ENCODE peak calls at places on chromosomes 13 and 19, in seven cellular contexts. N is ovary, S is transverse colon, Q is heart left ventricle, J is stomach, G is erythroblast, Y is H1. P is an unnamed sample.
A peak's percentile ranks its signal among the peaks of the same experiment; 100 is the strongest.

GRCh38 chr13:30114586-30115256 is 192.6 kb downstream of the KATNAL1 start:
- DNase-seq in J (peak; percentile 96), S (peak; percentile 95), G (peak; percentile 91), N (peak; percentile 93), Y (peak; percentile 99), Q (peak; percentile 85), P (peak; percentile 98)

GRCh38 chr19:31518216-31518615 is 169.0 kb upstream of the TSHZ3 start:
- DNase-seq in N (no peak), S (no peak), Y (peak; percentile 30), J (no peak), Q (no peak), G (no peak), P (no peak)

GRCh38 chr19:50317115-50317514 is 12.1 kb downstream of the KCNC3 start:
- DNase-seq in J (no peak), G (no peak), S (no peak), N (no peak), Q (no peak), Y (no peak), P (no peak)

GRCh38 chr13:20136781-20137703 is 23.8 kb downstream of the GJA3 start:
- DNase-seq in J (peak; percentile 59), Q (no peak), Y (peak; percentile 85), G (peak; percentile 23), S (peak; percentile 67), N (no peak), P (no peak)

GRCh38 chr13:102597029-102598015 is 536 bp downstream of the TPP2 start:
- DNase-seq in G (peak; percentile 62), Y (no peak), J (no peak), S (peak; percentile 35), Q (peak; percentile 20), N (peak; percentile 60), P (no peak)

GRCh38 chr19:3515891-3516422 is 9.8 kb downstream of the FZR1 start:
- DNase-seq in J (no peak), G (no peak), N (no peak), Q (no peak), Y (no peak), S (no peak), P (no peak)

GRCh38 chr19:51919606-51920005 is 7.7 kb upstream of the ZNF613 start:
- DNase-seq in G (no peak), N (no peak), S (no peak), Q (no peak), Y (no peak), J (no peak), P (no peak)

GRCh38 chr13:46094478-46094877 is 10.4 kb downstream of the CPB2 start:
- DNase-seq in G (no peak), N (no peak), S (no peak), Y (no peak), J (no peak), Q (no peak), P (no peak)

GRCh38 chr13:29483211-29483610 is 112.3 kb downstream of the SLC7A1 start:
- DNase-seq in Y (no peak), G (no peak), N (no peak), S (no peak), J (peak; percentile 86), Q (peak; percentile 38), P (peak; percentile 51)

GRCh38 chr13:99281811-99282263 is 23.7 kb upstream of the GPR18 start:
- DNase-seq in Q (peak; percentile 42), G (peak; percentile 72), J (peak; percentile 51), Y (no peak), S (peak; percentile 62), N (no peak), P (peak; percentile 94)

GRCh38 chr13:85170372-85170771 is 628.8 kb downstream of the SLITRK6 start:
- DNase-seq in G (no peak), S (no peak), Q (no peak), N (no peak), J (no peak), Y (no peak), P (no peak)

GRCh38 chr13:30222253-30222652 is 85.1 kb downstream of the KATNAL1 start:
- DNase-seq in G (no peak), Q (no peak), Y (no peak), N (no peak), S (no peak), J (no peak), P (no peak)

GRCh38 chr13:103517768-103518102 is 451.5 kb upstream of the SLC10A2 start:
- DNase-seq in G (no peak), Y (no peak), N (no peak), J (no peak), Q (no peak), S (no peak), P (no peak)

GRCh38 chr13:29892149-29892548 is 41.7 kb upstream of the UBL3 start:
- DNase-seq in S (no peak), N (no peak), Q (no peak), J (no peak), Y (no peak), G (no peak), P (no peak)

GRCh38 chr13:20128459-20128927 is 32.4 kb downstream of the GJA3 start:
- DNase-seq in J (peak; percentile 48), Y (no peak), S (peak; percentile 41), G (no peak), Q (no peak), N (no peak), P (no peak)

DNA sequence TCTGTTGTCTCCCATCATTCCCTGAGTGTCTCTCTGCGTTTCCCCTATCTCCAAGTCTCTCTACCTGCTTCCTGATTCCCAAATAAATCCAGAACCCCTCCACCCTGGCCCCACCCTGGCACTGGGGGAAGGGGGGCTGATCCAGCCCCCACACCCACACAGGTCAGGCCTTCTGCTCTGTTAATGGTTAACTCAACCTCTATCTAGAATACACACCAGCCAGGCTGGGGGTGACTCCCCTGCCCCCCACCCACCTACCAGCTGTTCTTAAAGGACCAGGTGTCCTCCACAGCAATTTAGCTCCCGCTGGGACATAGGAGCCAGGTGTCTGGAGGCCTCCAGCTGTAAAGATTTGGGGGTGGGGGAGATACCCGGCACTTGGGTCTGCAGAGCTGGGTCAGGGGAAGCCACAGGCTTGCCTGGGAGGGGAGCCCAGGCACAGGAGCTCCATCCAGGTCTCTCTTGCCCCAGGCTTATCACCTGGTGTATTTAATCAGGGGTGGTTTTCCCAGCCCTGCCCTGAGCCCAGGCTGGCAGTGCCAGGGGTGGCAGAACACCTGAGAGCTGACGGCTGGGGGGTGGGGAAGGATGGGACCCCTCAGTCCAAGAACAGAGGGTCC is 3.9 kb downstream of the IRF2BP1 start:
- DNase-seq in J (peak; percentile 81), S (peak; percentile 57), Q (no peak), G (no peak), Y (peak; percentile 67), N (no peak), P (no peak)
- TF ChIP-seq POLR2A in J (no peak), S (no peak), Q (no peak), G (no peak), Y (no peak), N (no peak), P (no peak)

DNA sequence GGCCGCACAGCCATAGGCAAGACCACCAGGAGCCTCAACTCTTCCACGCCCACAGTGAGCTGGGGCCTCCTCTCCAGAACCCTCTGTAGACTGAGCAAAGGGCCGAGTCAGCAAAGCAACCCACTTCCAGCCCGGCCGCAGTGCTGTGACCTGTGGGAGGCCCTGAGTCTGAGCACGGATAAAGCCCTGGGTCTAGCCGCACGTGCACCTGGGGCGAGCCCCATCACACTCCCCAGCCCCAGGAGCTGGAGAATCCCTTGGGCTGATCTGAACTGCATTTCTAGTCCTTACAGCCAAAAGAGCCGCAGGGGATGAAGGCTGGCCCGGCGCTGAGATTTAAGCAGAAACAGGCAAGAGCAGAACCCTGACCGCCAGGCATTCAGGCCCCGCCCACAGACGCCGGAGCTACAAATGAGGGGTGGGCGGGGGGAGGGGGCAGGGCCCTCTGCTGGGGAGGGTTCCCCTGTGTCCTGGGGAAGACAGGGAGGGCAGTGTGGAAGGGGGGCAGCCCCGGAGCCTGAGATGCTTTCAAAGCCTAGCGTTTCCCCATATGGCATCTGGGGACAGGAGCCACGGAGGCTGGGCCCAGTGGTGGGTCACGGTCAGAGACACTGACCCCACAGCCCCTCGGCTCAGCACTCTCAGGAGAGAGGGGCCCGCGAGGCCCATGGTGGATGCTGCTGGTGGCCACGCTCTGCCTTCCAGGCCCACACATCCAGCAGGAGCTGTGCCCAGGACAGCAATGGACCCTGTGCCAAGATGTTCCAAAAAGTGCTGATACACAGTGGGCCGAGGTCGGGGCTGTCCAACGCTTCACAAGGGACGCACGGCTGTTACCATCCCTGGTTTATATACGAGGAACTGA is 4.9 kb downstream of the TMEM259 start:
- DNase-seq in Q (no peak), N (no peak), G (no peak), Y (peak; percentile 78), J (no peak), S (peak; percentile 36), P (no peak)
- TF ChIP-seq POLR2A in Q (no peak), N (no peak), G (no peak), Y (no peak), J (no peak), S (no peak), P (no peak)

DNA sequence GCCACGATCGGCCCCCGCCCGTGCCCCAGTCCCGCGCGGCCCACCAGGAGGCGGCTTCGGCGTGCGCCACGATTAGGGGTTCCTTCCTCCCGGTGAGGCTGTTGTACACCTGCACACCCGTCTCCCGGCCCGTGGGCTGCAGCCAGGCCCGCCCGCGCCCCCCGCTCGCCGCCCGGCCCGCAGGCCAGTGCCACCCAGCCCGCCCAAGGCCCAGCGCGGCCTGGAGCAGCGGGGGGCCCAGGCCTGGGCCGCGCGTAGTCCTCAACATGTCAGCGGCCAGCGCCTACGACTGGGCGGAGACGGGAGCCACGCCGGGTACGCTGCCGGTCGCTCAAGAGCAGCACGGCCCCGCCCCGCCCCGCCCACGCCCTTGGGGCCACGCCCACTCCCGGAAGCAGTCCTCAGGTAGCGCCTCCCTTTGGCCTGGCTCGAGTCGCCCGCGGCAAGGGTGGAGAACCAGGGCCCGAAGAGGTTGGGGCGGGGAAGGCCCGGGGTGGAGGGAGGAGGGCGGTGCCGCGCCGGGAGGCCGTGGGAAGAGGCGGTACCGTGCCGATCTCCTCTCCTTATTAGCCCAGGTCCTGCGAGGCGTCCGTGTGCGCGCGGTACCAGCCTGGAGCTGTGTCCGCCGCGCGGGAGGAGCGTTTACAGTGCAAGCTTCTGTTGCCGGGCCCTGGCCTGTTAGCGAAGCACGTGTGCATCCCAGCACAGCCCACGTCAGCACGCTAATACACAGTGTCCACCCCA is at the start of gene CARS2:
- DNase-seq in S (peak; percentile 98), J (peak; percentile 98), Q (peak; percentile 94), Y (peak; percentile 87), N (peak; percentile 96), G (peak; percentile 99), P (peak; percentile 99)
- TF ChIP-seq POLR2A in S (peak; percentile 63), J (no peak), Q (no peak), Y (peak; percentile 35), N (peak; percentile 38), G (peak; percentile 54), P (no peak)

GRCh38 chr19:48154003-48154402 is 16.1 kb downstream of the LIG1 start:
- DNase-seq in J (no peak), G (no peak), N (no peak), S (no peak), Q (no peak), Y (no peak), P (no peak)

GRCh38 chr19:48152552-48152951 is 17.6 kb downstream of the LIG1 start:
- DNase-seq in N (peak; percentile 72), Y (peak; percentile 81), G (peak; percentile 83), Q (peak; percentile 44), S (peak; percentile 64), J (peak; percentile 59), P (peak; percentile 80)

DNA sequence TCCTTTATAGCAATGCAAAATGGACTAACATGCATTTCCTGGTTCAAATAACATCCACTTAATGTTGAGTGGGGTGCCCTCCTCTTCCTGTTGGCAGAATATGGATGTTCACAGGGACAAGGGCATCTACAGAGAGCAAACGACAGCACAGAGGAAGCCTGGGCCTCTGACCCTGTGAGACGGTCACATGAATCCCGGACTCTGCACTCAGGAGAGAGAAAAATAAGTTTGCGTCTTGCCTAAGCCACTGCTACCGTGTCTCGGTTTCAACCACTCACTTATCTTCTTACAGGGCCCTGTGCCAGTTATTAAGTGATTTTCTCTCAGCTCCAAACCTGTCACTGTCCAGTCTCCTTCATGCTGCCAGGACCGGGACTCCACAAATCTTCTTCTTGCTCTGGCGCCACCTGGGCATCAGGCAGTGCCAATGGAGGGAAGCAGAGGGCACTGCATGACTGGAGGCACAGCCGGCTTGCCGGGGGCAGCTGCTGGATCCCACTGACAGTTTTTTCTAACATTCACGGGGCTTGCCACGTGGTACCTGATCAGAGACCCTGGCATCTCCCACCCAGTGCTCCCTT is 11.8 kb downstream of the LIG1 start:
- DNase-seq in G (no peak), S (no peak), J (no peak), Q (no peak), N (no peak), Y (no peak), P (no peak)
- TF ChIP-seq POLR2A in G (no peak), S (no peak), J (no peak), Q (no peak), N (no peak), Y (no peak), P (no peak)